ENCODE peak calls at places on chromosomes 2 and 18, in ten cellular contexts. A, P, S, B, R, J, Q, H, I and D are unnamed samples. For H3K9me3, the result is how much of the 10 kb centered on the place peaks cover.

GRCh38 chr2:1550658-1551316 is 137.5 kb downstream of the TPO start:
- DNase-seq in A (peak), P (no peak), S (peak), B (peak), R (peak), J (peak), Q (peak), H (peak), I (peak), D (peak)

GRCh38 chr18:57433492-57434176 is 1.5 kb upstream of the ONECUT2 start:
- DNase-seq in A (no peak), P (no peak), S (no peak), B (no peak), R (no peak), J (no peak), Q (no peak), H (no peak), I (no peak), D (no peak)

GRCh38 chr18:59208602-59209001 is 11.4 kb upstream of the GRP start:
- DNase-seq in A (no peak), P (no peak), S (no peak), B (no peak), R (no peak), J (no peak), Q (no peak), H (no peak), I (no peak), D (no peak)

GRCh38 chr18:38966846-38967245 is 1401.2 kb upstream of the CELF4 start:
- DNase-seq in A (no peak), P (no peak), S (no peak), B (no peak), R (no peak), J (no peak), Q (no peak), H (no peak), I (no peak), D (no peak)

GRCh38 chr18:41484069-41484468 is 471.0 kb upstream of the PIK3C3 start:
- DNase-seq in A (no peak), P (no peak), S (no peak), B (no peak), R (no peak), J (no peak), Q (no peak), H (no peak), I (no peak), D (no peak)

GRCh38 chr2:46849080-46849715 is 66.4 kb downstream of the MCFD2 start:
- DNase-seq in A (no peak), P (no peak), S (peak), B (no peak), R (no peak), J (no peak), Q (no peak), H (no peak), I (no peak), D (no peak)

GRCh38 chr18:57029761-57030160 is 117.1 kb upstream of the BOD1L2 start:
- DNase-seq in A (no peak), P (no peak), S (no peak), B (no peak), R (no peak), J (no peak), Q (peak), H (peak), I (no peak), D (no peak)

GRCh38 chr2:201660293-201660895 is 17.1 kb upstream of the TMEM237 start:
- DNase-seq in A (no peak), P (no peak), S (no peak), B (no peak), R (no peak), J (no peak), Q (no peak), H (no peak), I (no peak), D (no peak)

GRCh38 chr18:79681484-79682387 is 2.1 kb downstream of the CTDP1 start:
- DNase-seq in A (no peak), P (no peak), S (no peak), B (no peak), R (peak), J (no peak), Q (no peak), H (no peak), I (no peak), D (no peak)

GRCh38 chr2:42110287-42110973 is 58.7 kb upstream of the EML4 start:
- DNase-seq in A (no peak), P (no peak), S (no peak), B (peak), R (no peak), J (no peak), Q (no peak), H (peak), I (no peak), D (no peak)

GRCh38 chr18:49628119-49628518 is 66.3 kb downstream of the LIPG start:
- DNase-seq in A (no peak), P (no peak), S (no peak), B (no peak), R (no peak), J (no peak), Q (no peak), H (no peak), I (no peak), D (no peak)

GRCh38 chr2:117523267-117523666 is 291.2 kb upstream of the DDX18 start:
- DNase-seq in A (peak), P (no peak), S (peak), B (no peak), R (no peak), J (peak), Q (no peak), H (peak), I (peak), D (peak)

GRCh38 chr2:238160206-238161129 is 1.7 kb downstream of the ERFE start:
- DNase-seq in A (no peak), P (peak), S (no peak), B (peak), R (peak), J (peak), Q (peak), H (peak), I (no peak), D (peak)

GRCh38 chr2:20515293-20516220 is 68.7 kb downstream of the RHOB start:
- DNase-seq in A (no peak), P (peak), S (no peak), B (no peak), R (no peak), J (no peak), Q (no peak), H (no peak), I (no peak), D (no peak)

GRCh38 chr18:51578403-51578980 is 381.0 kb upstream of the MEX3C start:
- DNase-seq in A (no peak), P (no peak), S (no peak), B (no peak), R (no peak), J (no peak), Q (no peak), H (no peak), I (no peak), D (no peak)

GRCh38 chr2:162075689-162076132 is 1.7 kb upstream of the DPP4 start:
- DNase-seq in A (no peak), P (no peak), S (no peak), B (peak), R (no peak), J (no peak), Q (no peak), H (no peak), I (no peak), D (no peak)

GRCh38 chr2:73999881-74000597 is 15.3 kb downstream of the TET3 start:
- DNase-seq in A (no peak), P (no peak), S (peak), B (peak), R (no peak), J (no peak), Q (no peak), H (no peak), I (no peak), D (peak)

GRCh38 chr18:41530959-41531358 is 424.1 kb upstream of the PIK3C3 start:
- DNase-seq in A (no peak), P (no peak), S (no peak), B (no peak), R (no peak), J (no peak), Q (no peak), H (no peak), I (no peak), D (no peak)

GRCh38 chr2:213923543-213923942 is 487.3 kb upstream of the VWC2L start:
- DNase-seq in A (no peak), P (no peak), S (no peak), B (no peak), R (no peak), J (no peak), Q (peak), H (no peak), I (no peak), D (no peak)

GRCh38 chr2:240422683-240423329 is 12.7 kb upstream of the GPC1 start:
- DNase-seq in A (no peak), P (no peak), S (no peak), B (no peak), R (no peak), J (no peak), Q (no peak), H (no peak), I (no peak), D (no peak)

GRCh38 chr2:134583462-134583861 is 135.3 kb downstream of the TMEM163 start:
- DNase-seq in A (no peak), P (no peak), S (no peak), B (no peak), R (peak), J (no peak), Q (no peak), H (no peak), I (no peak), D (no peak)

GRCh38 chr2:207155516-207155915 is 10.2 kb downstream of the KLF7 start:
- DNase-seq in A (no peak), P (no peak), S (no peak), B (peak), R (no peak), J (no peak), Q (no peak), H (no peak), I (no peak), D (no peak)

GRCh38 chr18:73879771-73880170 is 267.9 kb downstream of the FBXO15 start:
- DNase-seq in A (no peak), P (no peak), S (no peak), B (peak), R (no peak), J (no peak), Q (no peak), H (no peak), I (no peak), D (no peak)

GRCh38 chr18:71994273-71994672 is 549.9 kb downstream of the CBLN2 start:
- DNase-seq in A (no peak), P (no peak), S (no peak), B (no peak), R (no peak), J (no peak), Q (no peak), H (no peak), I (no peak), D (no peak)

GRCh38 chr18:71995895-71996443 is 548.2 kb downstream of the CBLN2 start:
- DNase-seq in A (no peak), P (no peak), S (no peak), B (no peak), R (no peak), J (no peak), Q (no peak), H (no peak), I (no peak), D (no peak)

GRCh38 chr18:71998547-71998946 is 545.6 kb downstream of the CBLN2 start:
- DNase-seq in A (no peak), P (no peak), S (no peak), B (no peak), R (no peak), J (no peak), Q (no peak), H (no peak), I (no peak), D (no peak)
- H3K9me3 ChIP-seq in A (under half), P (under half), S (under half), B (under half), R (under half), J (under half), Q (under half), H (under half), I (under half), D (under half)

DNA sequence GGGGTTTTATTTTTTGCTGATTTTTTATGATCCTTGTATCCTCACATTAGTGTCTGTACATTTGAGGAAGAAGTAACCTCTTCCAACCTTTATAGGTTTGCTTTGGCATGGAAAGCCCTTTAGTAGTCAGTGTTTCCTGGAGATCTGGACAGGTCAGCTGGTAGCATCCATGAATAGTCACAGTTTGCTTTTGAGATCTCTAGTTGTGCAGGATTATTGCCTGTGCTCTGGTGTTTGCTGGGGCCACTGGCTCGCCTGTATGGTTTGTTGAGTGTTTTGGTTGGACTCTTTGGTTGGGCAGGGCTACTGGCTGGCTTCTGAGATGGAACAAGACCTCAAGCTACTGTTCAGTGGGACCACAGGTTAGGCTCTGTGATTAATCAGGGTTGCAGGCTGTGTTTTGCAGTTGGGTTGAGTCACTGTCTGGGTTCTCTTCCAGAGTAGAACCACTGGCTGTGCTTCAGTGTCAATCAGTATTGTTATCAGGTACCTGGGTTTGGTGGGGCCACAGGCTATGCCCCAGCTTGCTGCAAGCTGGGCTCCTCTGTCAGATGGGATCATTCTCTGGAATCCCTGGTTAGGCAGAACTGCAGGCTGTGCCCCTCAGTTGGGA is 20.0 kb downstream of the SP140L start:
- DNase-seq in A (no peak), P (no peak), S (no peak), B (no peak), R (no peak), J (no peak), Q (no peak), H (no peak), I (no peak), D (no peak)
- H3K9me3 ChIP-seq in A (under half), P (under half), S (under half), B (under half), R (under half), J (under half), Q (under half), H (under half), I (under half), D (under half)

DNA sequence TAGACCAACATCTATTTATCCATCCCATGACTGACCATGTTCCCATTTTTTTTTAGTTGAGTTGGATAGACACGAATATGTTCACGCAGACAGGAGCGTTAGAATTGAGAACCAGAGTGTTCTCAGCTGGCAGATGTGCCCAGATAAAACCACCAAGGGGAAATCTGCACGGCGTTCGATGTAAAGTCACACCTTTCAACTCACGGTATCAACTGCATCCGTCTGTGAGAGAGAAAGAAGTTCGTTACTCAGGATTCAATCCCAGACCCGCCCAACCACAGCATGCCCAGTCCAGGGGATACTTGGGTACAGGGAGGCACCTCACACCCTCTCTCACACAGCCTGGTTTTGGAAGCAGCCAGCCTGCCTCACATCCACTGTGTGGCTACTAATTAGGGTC is 26.1 kb downstream of the MAL start:
- DNase-seq in A (no peak), P (no peak), S (no peak), B (no peak), R (no peak), J (no peak), Q (no peak), H (no peak), I (no peak), D (no peak)
- H3K9me3 ChIP-seq in A (under half), P (under half), S (under half), B (under half), R (under half), J (under half), Q (under half), H (under half), I (under half), D (under half)

GRCh38 chr18:13700153-13700552 is 26.2 kb downstream of the FAM210A start:
- DNase-seq in A (no peak), P (no peak), S (no peak), B (no peak), R (no peak), J (no peak), Q (no peak), H (no peak), I (no peak), D (no peak)
- H3K9me3 ChIP-seq in A (under half), P (under half), S (under half), B (under half), R (under half), J (under half), Q (under half), H (under half), I (under half), D (under half)

GRCh38 chr18:24095976-24096375 is 42.9 kb upstream of the CABYR start:
- DNase-seq in A (no peak), P (no peak), S (no peak), B (no peak), R (no peak), J (no peak), Q (no peak), H (no peak), I (no peak), D (no peak)
- H3K9me3 ChIP-seq in A (under half), P (under half), S (under half), B (under half), R (under half), J (under half), Q (under half), H (under half), I (under half), D (under half)

DNA sequence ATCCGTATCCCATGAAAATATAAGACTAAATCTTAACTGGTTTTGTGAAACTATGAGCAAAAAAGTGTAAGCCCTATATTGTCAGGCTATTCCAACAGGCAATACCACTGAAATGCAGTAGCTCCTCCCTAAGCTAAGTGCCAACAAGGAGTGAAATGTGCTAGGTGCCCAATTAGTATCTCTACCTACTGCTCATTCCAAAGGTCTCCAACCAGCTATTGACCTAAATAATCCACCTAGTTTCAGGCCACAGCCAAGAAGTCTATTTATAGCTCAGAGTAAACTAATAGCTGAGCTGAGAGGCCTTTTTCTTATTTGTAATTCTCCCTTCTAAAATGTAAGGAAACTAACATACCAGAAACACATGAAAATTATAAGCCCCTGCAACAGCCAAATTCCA is 482.2 kb downstream of the DCC start:
- DNase-seq in A (no peak), P (no peak), S (no peak), B (no peak), R (no peak), J (no peak), Q (no peak), H (no peak), I (no peak), D (no peak)
- H3K9me3 ChIP-seq in A (under half), P (under half), S (under half), B (under half), R (under half), J (under half), Q (under half), H (under half), I (under half), D (under half)

DNA sequence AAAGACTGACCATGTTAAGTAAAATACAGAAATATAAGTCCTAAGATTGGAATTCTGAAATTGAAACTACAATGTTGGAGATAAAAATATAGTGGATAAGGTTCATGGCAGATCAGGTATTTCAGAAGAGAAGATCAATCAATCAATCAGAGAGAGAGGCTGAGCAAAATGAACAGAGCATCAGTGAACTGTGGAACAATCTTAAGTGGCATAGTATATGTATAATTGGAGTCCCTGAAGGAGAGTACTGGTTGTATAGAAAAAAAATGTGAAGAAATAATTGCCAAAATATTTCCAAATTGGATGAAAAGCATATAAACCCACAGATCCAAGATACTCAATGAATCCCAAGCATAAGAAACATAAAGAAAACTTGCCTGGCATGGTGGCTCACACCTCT is 35.0 kb downstream of the ASB18 start:
- DNase-seq in A (no peak), P (no peak), S (no peak), B (no peak), R (no peak), J (no peak), Q (no peak), H (no peak), I (no peak), D (no peak)
- H3K9me3 ChIP-seq in A (under half), P (under half), S (under half), B (under half), R (under half), J (under half), Q (under half), H (under half), I (under half), D (under half)